ENCODE peak calls at places on chromosomes 1 and 21, in ten cellular contexts. U, R, K, W, J, O, Q, Z, A and B are unnamed samples.

GRCh38 chr21:31514598-31514997 is 144.9 kb upstream of the SOD1 start:
- DNase-seq in R (no peak), O (peak; percentile 50), Z (no peak), K (peak; percentile 93), U (no peak), J (peak; percentile 60), W (no peak), Q (no peak), A (no peak), B (peak; percentile 96)

GRCh38 chr1:235888119-235888643 is 21.5 kb upstream of the LYST start:
- DNase-seq in K (no peak), A (no peak), U (peak; percentile 39), O (no peak), J (no peak), R (no peak), Z (no peak), W (peak; percentile 56), Q (peak; percentile 24), B (no peak)

GRCh38 chr1:25817840-25818501 is 1.8 kb upstream of the MTFR1L start:
- DNase-seq in J (peak; percentile 61), Q (no peak), W (no peak), O (peak; percentile 78), K (no peak), A (no peak), R (no peak), Z (no peak), U (no peak), B (no peak)

GRCh38 chr1:59597420-59598199 is 217.1 kb upstream of the HOOK1 start:
- DNase-seq in Z (no peak), A (no peak), O (no peak), J (no peak), W (no peak), Q (no peak), K (peak; percentile 31), U (no peak), R (no peak), B (no peak)

GRCh38 chr1:109825774-109826173 is 62.1 kb upstream of the EPS8L3 start:
- DNase-seq in J (no peak), K (no peak), U (no peak), Q (no peak), R (no peak), O (no peak), A (no peak), Z (no peak), W (no peak), B (no peak)

GRCh38 chr1:204828352-204828850 is 42.3 kb upstream of the NFASC start:
- DNase-seq in U (peak; percentile 19), Z (peak; percentile 20), R (peak; percentile 48), K (peak; percentile 86), A (peak; percentile 40), Q (peak; percentile 16), O (peak; percentile 94), J (peak; percentile 89), W (peak; percentile 59), B (peak; percentile 86)

GRCh38 chr1:155389831-155390230 is 69.1 kb downstream of the RUSC1 start:
- DNase-seq in W (no peak), O (no peak), Q (no peak), Z (no peak), J (no peak), K (no peak), A (no peak), U (no peak), R (no peak), B (no peak)

GRCh38 chr21:44293551-44294231 is 6.2 kb upstream of the PFKL start:
- DNase-seq in U (no peak), O (no peak), K (no peak), Q (peak; percentile 29), A (no peak), W (no peak), R (no peak), J (no peak), Z (no peak), B (no peak)

GRCh38 chr1:248843687-248844086 is 5.7 kb downstream of the ZNF672 start:
- DNase-seq in U (no peak), R (no peak), K (no peak), A (no peak), Z (no peak), O (no peak), J (no peak), Q (no peak), W (no peak), B (no peak)

GRCh38 chr1:236284291-236284711 is 2.5 kb upstream of the ERO1B start:
- DNase-seq in O (no peak), W (peak; percentile 16), Z (no peak), Q (no peak), U (no peak), R (no peak), A (no peak), J (no peak), K (peak; percentile 12), B (no peak)